ENCODE peak calls at places on chromosomes 6 and 20, in four cellular contexts. K is GM12878, G is K562, D is HepG2. L is an unnamed sample.
A peak's percentile ranks its signal among the peaks of the same experiment; 100 is the strongest.

GRCh38 chr20:13286600-13286999 is 65.5 kb downstream of the ISM1 start:
- DNase-seq in D (no peak), G (no peak), K (no peak), L (no peak)

GRCh38 chr6:71190809-71191208 is 97.8 kb upstream of the OGFRL1 start:
- DNase-seq in K (no peak), G (no peak), D (peak; percentile 11), L (peak; percentile 51)

GRCh38 chr6:13297391-13297790 is 30.9 kb downstream of the TBC1D7 start:
- DNase-seq in K (no peak), G (no peak), D (no peak), L (no peak)

GRCh38 chr6:27668442-27669275 is 195.8 kb upstream of the ZNF184 start:
- DNase-seq in K (no peak), G (peak; percentile 86), D (peak; percentile 66), L (peak; percentile 88)

GRCh38 chr6:134031696-134032255 is 20.6 kb downstream of the SLC2A12 start:
- DNase-seq in D (no peak), G (no peak), K (no peak), L (no peak)

GRCh38 chr6:6856538-6857523 is 250.9 kb upstream of the RREB1 start:
- DNase-seq in D (no peak), K (peak; percentile 71), G (no peak), L (peak; percentile 71)

GRCh38 chr6:117483004-117483644 is 650 bp downstream of the DCBLD1 start:
- DNase-seq in K (no peak), D (peak; percentile 74), G (peak; percentile 47), L (peak; percentile 67)

GRCh38 chr6:28266563-28266961 is 381 bp upstream of the ZSCAN26 start:
- DNase-seq in K (no peak), D (no peak), G (no peak), L (no peak)

GRCh38 chr6:142943746-142944125 is 1.2 kb downstream of the HIVEP2 start:
- DNase-seq in G (no peak), D (peak; percentile 38), K (no peak), L (peak; percentile 23)

GRCh38 chr20:43404880-43405279 is 52.8 kb upstream of the SRSF6 start:
- DNase-seq in K (no peak), G (peak; percentile 36), D (peak; percentile 34), L (peak; percentile 36)

GRCh38 chr20:61657719-61658377 is 405.8 kb downstream of the CDH4 start:
- DNase-seq in G (no peak), K (no peak), D (no peak), L (no peak)

DNA sequence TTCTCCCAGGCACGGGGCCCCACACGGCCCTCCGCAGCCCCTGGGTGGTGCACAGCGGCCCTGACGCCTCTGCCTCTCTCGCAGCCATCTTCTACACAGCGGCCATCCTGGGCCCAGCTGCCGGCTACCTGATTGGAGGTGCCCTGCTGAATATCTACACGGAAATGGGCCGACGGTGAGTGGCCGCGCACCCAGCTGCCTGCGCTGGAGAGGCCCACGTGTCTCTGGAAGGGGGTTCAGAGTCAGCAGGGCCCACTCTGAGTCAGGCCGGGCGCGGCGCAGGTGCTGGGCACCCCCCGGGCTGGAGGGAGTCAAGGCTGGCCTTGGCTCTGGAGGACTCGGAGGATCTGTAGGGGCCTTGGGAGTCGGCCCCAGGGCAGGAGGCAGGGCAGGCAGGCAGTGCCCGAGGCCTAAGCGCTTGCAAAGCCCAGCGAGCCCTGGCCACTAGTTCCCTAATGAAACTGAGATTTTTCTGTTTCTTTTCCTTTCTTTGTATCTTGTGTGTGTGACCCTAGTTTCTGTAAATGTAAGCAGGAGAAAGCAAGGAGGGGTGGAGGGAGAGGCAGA is 16.4 kb downstream of the SLCO4A1 start:
- DNase-seq in K (no peak), G (no peak), D (no peak), L (no peak)
- TF ChIP-seq JUNB in K (no peak), G (no peak), D (no peak), L (no peak)

DNA sequence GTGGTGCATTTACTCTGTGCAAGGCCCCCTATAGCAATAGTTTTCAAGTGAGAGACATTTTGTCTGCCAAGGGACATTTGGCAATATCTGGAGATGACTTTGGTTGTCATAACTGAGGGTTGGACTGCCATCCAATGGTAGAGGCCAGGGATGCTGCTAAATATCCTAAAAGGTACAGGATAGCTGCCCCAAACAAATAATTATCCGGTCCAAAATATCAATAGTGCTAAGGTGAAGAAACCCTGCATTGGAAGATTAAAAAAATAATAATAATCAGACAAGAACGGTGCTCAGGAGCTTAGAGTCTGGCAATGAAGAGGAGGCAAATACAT is 11.3 kb upstream of the FILIP1 start:
- DNase-seq in G (no peak), K (no peak), D (no peak), L (no peak)
- TF ChIP-seq CTCF in G (no peak), K (no peak), D (no peak), L (peak; percentile 20)

GRCh38 chr6:16747232-16748027 is 13.8 kb downstream of the ATXN1 start:
- DNase-seq in K (no peak), D (peak; percentile 78), G (no peak), L (no peak)

GRCh38 chr6:16746812-16747211 is 14.4 kb downstream of the ATXN1 start:
- DNase-seq in G (no peak), K (no peak), D (no peak), L (no peak)

GRCh38 chr6:16742116-16742515 is 19.1 kb downstream of the ATXN1 start:
- DNase-seq in G (no peak), D (no peak), K (no peak), L (no peak)

GRCh38 chr6:16741112-16742016 is 19.9 kb downstream of the ATXN1 start:
- DNase-seq in G (no peak), D (no peak), K (no peak), L (no peak)

GRCh38 chr6:16743661-16744210 is 17.5 kb downstream of the ATXN1 start:
- DNase-seq in D (no peak), G (no peak), K (no peak), L (no peak)
- TF ChIP-seq EZH2 in D (no peak), G (no peak), K (no peak), L (no peak)

DNA sequence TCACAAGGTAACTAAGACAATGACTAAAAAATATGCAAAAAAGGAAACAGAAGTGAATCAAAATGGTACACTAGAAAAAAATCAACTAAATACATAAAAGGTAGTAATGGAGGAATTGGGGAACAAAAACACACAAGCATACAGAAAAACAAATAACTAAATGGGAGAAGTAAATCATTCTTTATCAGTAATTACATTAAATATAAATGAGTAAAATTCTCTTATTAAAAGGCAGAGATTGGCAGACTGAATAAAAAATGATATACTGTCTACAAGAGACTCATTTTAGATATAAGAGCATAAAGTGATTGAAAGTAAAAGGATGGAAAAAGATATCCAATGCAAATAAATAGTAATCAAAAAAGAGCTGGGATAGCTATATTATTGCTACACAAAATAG is 39.4 kb upstream of the VEGFA start:
- DNase-seq in D (no peak), K (no peak), G (no peak), L (no peak)
- TF ChIP-seq JUNB in D (no peak), K (no peak), G (no peak), L (no peak)

DNA sequence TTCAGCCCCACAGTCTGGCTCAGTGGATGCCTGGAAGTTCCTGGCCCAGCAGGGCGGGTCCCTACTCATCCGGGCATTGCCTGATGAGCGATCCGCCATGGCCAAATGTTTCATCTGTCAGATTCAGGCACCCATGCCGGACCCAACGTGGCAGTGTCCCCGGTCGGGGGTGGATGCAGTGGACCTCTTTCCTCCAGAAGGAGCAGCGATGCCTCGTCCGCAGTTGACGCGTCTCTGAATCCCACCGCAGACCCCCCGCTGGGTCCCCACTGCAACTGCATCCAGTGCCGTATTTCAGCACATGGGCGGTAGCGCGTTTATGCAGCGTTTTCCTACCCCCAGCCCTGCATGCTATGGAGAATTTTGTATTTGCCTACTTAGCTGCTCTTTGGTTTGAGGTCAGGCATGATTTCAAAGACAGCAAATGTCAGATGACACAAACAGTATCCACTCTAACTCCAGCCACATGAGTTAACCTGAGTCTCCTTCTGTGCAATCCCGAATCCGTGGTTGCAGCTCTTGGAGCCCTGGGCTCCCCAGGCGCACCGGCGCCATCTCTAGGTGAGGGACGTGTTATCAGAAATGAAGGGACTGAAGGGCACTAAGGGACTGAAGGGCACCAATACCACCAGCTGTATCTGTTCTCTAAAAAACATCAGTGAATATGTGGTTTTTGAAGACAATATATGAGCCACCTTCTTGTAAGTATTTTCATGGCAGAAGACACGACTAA is 72.6 kb upstream of the THBS2 start:
- DNase-seq in G (no peak), K (no peak), D (peak; percentile 54), L (peak; percentile 82)
- TF ChIP-seq CTCF in G (peak; percentile 43), K (no peak), D (peak; percentile 83), L (peak; percentile 73)

DNA sequence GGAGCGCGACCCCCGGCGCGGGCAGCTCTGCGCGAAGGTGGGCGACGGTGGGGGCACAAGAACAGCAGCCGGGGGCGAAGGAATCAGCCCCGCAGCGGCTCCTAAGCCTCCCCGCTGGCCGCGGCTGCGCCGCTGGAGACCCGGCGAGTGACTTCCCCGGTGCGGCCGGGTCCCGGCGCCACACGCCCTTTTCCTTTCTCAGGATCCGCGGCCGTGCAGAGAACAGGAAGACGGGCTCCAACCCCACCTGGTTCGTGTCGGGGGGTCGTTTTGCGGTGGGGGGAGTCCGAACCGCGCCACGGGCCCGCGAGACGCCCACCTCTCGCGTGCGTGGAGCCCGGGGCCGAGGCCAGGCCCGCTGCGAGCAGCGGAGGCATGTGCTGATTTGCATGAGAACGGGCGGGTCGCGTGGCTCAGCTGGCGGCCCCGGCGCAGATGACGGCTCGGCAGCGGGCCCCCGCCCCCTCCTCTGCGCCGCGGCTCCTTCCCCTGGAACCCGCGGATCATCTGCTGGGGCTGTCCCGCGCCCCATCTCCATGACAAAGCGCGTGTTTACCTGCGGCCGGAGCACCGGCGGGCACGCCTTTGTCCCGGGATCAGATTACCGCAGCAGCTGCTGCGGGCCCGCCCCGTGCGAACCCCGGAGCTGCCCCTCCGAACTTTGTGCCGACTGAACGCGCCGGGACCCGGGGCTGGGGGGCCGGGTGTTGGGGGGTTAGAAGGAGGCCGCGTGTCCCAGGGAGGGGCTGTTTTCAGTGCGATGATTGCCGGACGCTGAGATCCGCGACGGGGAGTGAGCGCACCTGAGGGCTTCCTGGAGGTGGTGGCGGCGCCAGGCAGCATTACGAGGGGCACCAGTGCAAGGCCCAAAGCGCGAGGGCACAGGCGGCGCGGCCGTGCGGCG is 4.9 kb upstream of the DLL1 start:
- DNase-seq in G (peak; percentile 49), K (no peak), D (no peak), L (peak; percentile 95)
- TF ChIP-seq EZH2 in G (no peak), K (peak; percentile 4), D (peak; percentile 92), L (no peak)

GRCh38 chr6:53679446-53679933 is 13.9 kb upstream of the KLHL31 start:
- DNase-seq in K (no peak), D (peak; percentile 62), G (peak; percentile 30), L (peak; percentile 84)
- TF ChIP-seq JUNB in K (no peak), D (no peak), G (no peak), L (no peak)

L was measured in GM23338.